ENCODE peak calls at places on chromosomes 3 and 15, in seven cellular contexts. P is psoas muscle, C is IMR-90, V is transverse colon, R is aorta, U is mesenchymal stem cell, K is right atrium auricular region. B is an unnamed sample.

GRCh38 chr3:116929534-116930222 is 220.1 kb downstream of the TUSC7 start:
- DNase-seq in P (no peak), C (no peak), V (no peak), R (no peak), U (peak; percentile 61), K (no peak), B (no peak)

GRCh38 chr3:8532251-8532831 is 30.7 kb downstream of the LMCD1 start:
- DNase-seq in P (no peak), C (peak; percentile 71), V (no peak), R (no peak), U (peak; percentile 76), K (no peak), B (no peak)

GRCh38 chr15:68364028-68364659 is 67.8 kb downstream of the ITGA11 start:
- DNase-seq in P (peak; percentile 40), C (peak; percentile 43), V (no peak), R (peak; percentile 75), U (peak; percentile 90), K (peak; percentile 77), B (no peak)

GRCh38 chr15:57312006-57312322 is 64.3 kb upstream of the CGNL1 start:
- DNase-seq in P (no peak), C (no peak), V (no peak), R (no peak), U (no peak), K (no peak), B (no peak)

GRCh38 chr3:151305081-151305777 is 11.4 kb downstream of the GPR87 start:
- DNase-seq in P (peak; percentile 56), C (peak; percentile 95), V (peak; percentile 48), R (peak; percentile 65), U (peak; percentile 97), K (no peak), B (peak; percentile 73)

GRCh38 chr3:15514663-15515357 is 6.7 kb downstream of the COLQ start:
- DNase-seq in P (no peak), C (peak; percentile 10), V (no peak), R (no peak), U (no peak), K (no peak), B (no peak)

GRCh38 chr3:19994796-19995195 is 17.3 kb downstream of the PP2D1 start:
- DNase-seq in P (no peak), C (peak; percentile 10), V (no peak), R (no peak), U (no peak), K (no peak), B (no peak)

GRCh38 chr15:97893988-97894387 is 66.5 kb upstream of the ARRDC4 start:
- DNase-seq in P (no peak), C (no peak), V (no peak), R (no peak), U (no peak), K (no peak), B (no peak)

GRCh38 chr15:56053046-56053400 is 59.6 kb upstream of the NEDD4 start:
- DNase-seq in P (no peak), C (no peak), V (no peak), R (no peak), U (no peak), K (no peak), B (no peak)

GRCh38 chr3:115042351-115042750 is 104.7 kb downstream of the ZBTB20 start:
- DNase-seq in P (no peak), C (peak; percentile 4), V (no peak), R (no peak), U (no peak), K (no peak), B (no peak)

GRCh38 chr3:186380622-186381380 is 18.8 kb upstream of the DGKG start:
- DNase-seq in P (no peak), C (peak; percentile 25), V (no peak), R (no peak), U (no peak), K (no peak), B (no peak)

GRCh38 chr3:6249679-6250078 is 611.2 kb upstream of the GRM7 start:
- DNase-seq in P (no peak), C (no peak), V (no peak), R (no peak), U (no peak), K (no peak), B (no peak)

GRCh38 chr3:29144807-29145206 is 136.1 kb upstream of the RBMS3 start:
- DNase-seq in P (peak; percentile 17), C (peak; percentile 65), V (peak; percentile 8), R (no peak), U (peak; percentile 83), K (no peak), B (no peak)

GRCh38 chr15:35308802-35309201 is 223.7 kb upstream of the NANOGP8 start:
- DNase-seq in P (no peak), C (peak; percentile 98), V (peak; percentile 38), R (peak; percentile 46), U (peak; percentile 89), K (no peak), B (no peak)

DNA sequence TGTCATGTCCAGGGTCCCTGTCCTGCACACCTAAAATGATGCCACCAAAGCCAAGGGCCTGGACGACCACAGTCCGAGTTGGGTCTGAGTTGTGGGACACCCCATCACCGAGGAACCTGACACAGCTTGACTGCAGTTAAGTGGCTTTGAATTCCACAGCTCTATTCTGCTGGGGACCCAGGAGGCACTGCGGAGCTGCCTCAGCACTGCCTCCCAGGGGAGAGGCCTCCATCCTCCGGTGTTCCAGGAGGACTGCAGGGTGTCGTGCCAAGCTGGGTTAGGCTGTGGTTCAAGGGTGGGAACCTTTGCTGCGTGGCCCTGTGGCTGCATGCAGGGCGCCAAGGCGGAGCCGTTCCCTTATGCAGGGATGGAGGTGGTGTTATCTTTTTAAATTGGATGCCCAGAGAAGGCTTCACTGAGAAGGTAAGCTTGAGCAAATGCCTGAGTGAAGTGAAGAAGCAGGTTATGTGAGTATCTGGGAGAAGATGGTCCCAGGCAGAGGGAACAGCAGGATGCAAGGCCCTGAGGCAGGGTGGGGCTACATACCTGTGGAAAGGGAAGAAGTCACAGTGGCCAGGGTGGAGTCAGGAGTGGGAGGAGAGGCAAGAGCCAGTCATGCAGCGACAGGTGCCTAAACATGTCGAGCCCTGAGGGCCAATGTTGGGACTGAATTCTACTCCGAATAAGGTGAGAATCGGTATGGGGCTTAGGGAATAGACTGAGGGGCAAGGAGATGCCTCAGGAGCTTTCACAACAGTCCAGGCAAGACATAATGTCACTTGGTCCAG is 144.8 kb downstream of the TPRA1 start:
- DNase-seq in P (no peak), C (no peak), V (no peak), R (no peak), U (no peak), K (no peak), B (peak; percentile 48)
- H3K4me3 ChIP-seq in P (no peak overlapping the region), C (no peak overlapping the region), V (no peak overlapping the region), R (no peak overlapping the region), U (no peak overlapping the region), K (no peak overlapping the region), B (no peak overlapping the region)

DNA sequence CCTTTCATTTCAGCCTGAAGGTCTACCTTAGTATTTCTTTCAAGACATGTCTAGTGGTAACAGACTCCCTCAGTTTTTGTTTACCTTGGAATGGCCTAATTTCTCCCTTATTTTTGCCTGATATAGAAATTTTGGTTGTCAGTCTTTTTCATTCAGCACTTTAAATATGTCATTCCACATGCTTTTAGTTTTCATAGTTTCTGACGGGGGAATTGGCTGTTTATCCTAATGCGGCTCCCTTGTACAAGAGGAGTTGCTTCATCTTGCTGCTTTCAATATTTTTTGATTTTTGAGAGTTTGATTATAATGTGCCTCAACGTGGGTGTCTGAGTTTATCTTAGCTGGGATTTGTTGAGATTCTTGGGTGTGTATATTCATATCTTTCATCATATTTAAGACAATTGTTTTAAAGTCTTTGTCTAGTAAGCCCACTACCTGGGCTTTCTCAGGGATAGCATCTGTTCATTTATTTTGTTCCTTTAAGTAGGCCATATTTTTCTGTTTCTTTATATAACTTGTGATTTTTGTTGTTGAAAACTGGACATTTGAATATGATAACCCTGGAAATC is 51.1 kb upstream of the PYDC2 start:
- DNase-seq in P (no peak), C (no peak), V (no peak), R (no peak), U (no peak), K (no peak), B (no peak)
- H3K4me1 ChIP-seq in P (no peaks in the 10 kb centered on the region), C (peaks cover 3% of the 10 kb centered on the region), V (no peaks in the 10 kb centered on the region), R (no peaks in the 10 kb centered on the region), U (no peaks in the 10 kb centered on the region), K (no peaks in the 10 kb centered on the region), B (no peaks in the 10 kb centered on the region)

GRCh38 chr15:99615460-99615859 is 49.7 kb downstream of the MEF2A start:
- DNase-seq in P (no peak), C (no peak), V (no peak), R (no peak), U (no peak), K (no peak), B (no peak)

GRCh38 chr15:99613481-99613880 is 47.7 kb downstream of the MEF2A start:
- DNase-seq in P (no peak), C (no peak), V (no peak), R (no peak), U (no peak), K (no peak), B (no peak)

GRCh38 chr15:99614749-99615288 is 49.0 kb downstream of the MEF2A start:
- DNase-seq in P (no peak), C (no peak), V (no peak), R (no peak), U (peak; percentile 38), K (no peak), B (no peak)

GRCh38 chr15:99616129-99616528 is 50.3 kb downstream of the MEF2A start:
- DNase-seq in P (no peak), C (no peak), V (no peak), R (no peak), U (no peak), K (no peak), B (no peak)

DNA sequence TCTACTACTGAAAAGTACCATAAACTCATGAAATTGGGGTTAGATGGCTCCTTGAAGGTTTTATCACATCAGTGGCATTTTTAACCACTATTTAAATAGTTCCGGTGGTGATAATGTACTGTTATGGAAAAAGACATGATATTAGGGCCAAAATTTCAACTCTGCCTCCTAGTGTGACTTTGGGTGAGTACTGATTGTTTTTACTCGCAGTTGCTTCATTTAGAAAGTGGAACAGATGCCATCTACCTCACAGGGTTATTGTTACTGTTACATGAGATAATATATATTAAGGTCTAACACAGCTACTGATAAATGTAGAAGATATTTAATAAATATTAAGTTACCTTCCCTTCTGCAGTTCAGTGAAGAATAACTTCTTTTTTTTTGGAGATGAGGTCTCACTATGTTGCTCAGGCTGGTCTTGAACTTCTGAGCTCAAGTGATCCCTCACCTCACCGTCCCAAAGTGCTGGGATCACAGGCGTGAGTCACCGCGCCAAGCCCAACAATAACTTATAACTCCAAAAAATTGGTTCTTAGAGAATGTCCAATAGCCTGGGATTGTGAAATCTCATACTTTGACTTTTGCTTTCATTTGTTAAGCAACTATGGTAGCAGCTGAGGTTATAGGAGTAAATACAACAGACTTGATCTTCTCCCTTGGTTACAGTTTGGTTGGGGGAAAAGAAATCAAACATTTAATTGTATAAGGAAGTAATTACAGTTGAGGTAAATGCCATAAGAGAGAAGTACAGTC is 48.3 kb downstream of the MEF2A start:
- DNase-seq in P (peak; percentile 38), C (peak; percentile 62), V (peak; percentile 40), R (no peak), U (peak; percentile 73), K (no peak), B (peak; percentile 70)
- H3K27ac ChIP-seq in P (peak overlapping the region; percentile 51), C (no peak overlapping the region), V (peak overlapping the region; percentile 76), R (no peak overlapping the region), U (no peak overlapping the region), K (peak overlapping the region; percentile 6), B (peak overlapping the region; percentile 87)

DNA sequence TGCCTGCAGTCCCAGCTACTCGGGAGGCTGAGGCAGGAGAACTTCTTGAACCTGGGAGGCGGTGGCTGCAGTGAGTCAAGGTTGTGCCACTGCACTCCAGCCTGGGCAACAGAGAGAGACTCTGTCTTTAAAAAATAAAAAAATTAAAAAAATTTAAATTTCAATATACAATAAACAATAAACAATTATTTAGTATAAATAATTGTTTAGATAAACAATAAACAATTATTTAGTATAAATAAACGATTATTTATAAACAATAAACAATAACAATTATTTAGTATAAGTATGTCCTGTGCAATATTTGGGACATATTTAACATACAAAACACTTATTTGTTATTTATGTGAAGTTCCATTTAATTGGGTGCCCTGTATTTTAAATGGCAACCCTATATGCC is 119.6 kb downstream of the XXYLT1 start:
- DNase-seq in P (no peak), C (no peak), V (no peak), R (no peak), U (no peak), K (no peak), B (no peak)
- H3K4me3 ChIP-seq in P (no peak overlapping the region), C (no peak overlapping the region), V (no peak overlapping the region), R (no peak overlapping the region), U (no peak overlapping the region), K (no peak overlapping the region), B (no peak overlapping the region)